ENCODE peak calls at places on chromosome X, in nine cellular contexts. A is stomach; M is lower leg skin; N is kidney epithelial cell; Y is CD4-positive, alpha-beta T cell; B is dorsolateral prefrontal cortex; R is gastrocnemius medialis; W is tibial artery; U is AG09319. F is an unnamed sample.

GRCh38 chrX:45196701-45197100 is 4.0 kb downstream of the DIPK2B start:
- DNase-seq in M (no peak), A (no peak), N (no peak), U (peak), R (no peak), B (no peak), W (no peak), Y (no peak), F (no peak)

GRCh38 chrX:33211356-33212254 is at the start of gene DMD:
- DNase-seq in A (no peak), M (no peak), B (peak), Y (no peak), N (peak), R (peak), W (peak), U (peak), F (peak)

GRCh38 chrX:107448625-107449468 is 605 bp upstream of the FRMPD3 start:
- DNase-seq in B (no peak), A (no peak), U (no peak), M (no peak), R (no peak), Y (no peak), W (no peak), N (no peak), F (peak)

GRCh38 chrX:71542411-71542810 is 9.5 kb downstream of the OGT start:
- DNase-seq in W (no peak), N (no peak), A (no peak), B (no peak), M (no peak), Y (no peak), U (no peak), R (no peak), F (no peak)

GRCh38 chrX:20515841-20516461 is 249.2 kb upstream of the RPS6KA3 start:
- DNase-seq in R (no peak), A (no peak), W (no peak), M (no peak), U (no peak), B (no peak), N (peak), Y (no peak), F (no peak)

GRCh38 chrX:40012800-40013682 is 84.7 kb downstream of the BCOR start:
- DNase-seq in U (no peak), M (peak), W (peak), A (peak), N (no peak), R (peak), B (peak), Y (no peak), F (peak)

GRCh38 chrX:136689441-136689840 is 41.5 kb downstream of the CD40LG start:
- DNase-seq in A (no peak), B (no peak), W (no peak), N (no peak), Y (no peak), R (no peak), U (no peak), M (no peak), F (no peak)

GRCh38 chrX:48025561-48025960 is 18.8 kb downstream of the SPACA5 start:
- DNase-seq in A (peak), Y (peak), M (no peak), U (no peak), N (no peak), B (no peak), R (no peak), W (no peak), F (peak)

GRCh38 chrX:129785160-129785947 is 5.6 kb downstream of the SASH3 start:
- DNase-seq in Y (no peak), W (no peak), U (no peak), R (no peak), M (no peak), B (no peak), N (no peak), A (no peak), F (no peak)

GRCh38 chrX:154002215-154002719 is 17.4 kb downstream of the IRAK1 start:
- DNase-seq in R (peak), B (no peak), N (peak), W (no peak), Y (no peak), M (no peak), U (peak), A (no peak), F (no peak)

GRCh38 chrX:54066841-54067240 is 22.6 kb upstream of the PHF8 start:
- DNase-seq in A (no peak), M (no peak), Y (no peak), U (peak), R (no peak), W (no peak), B (no peak), N (no peak), F (no peak)

GRCh38 chrX:24298191-24298590 is 15.7 kb downstream of the SUPT20HL2 start:
- DNase-seq in R (no peak), N (no peak), M (peak), U (no peak), A (no peak), W (no peak), B (no peak), Y (no peak), F (peak)

GRCh38 chrX:114134465-114134864 is 449.4 kb upstream of the HTR2C start:
- DNase-seq in B (no peak), M (no peak), R (no peak), N (no peak), W (no peak), A (no peak), Y (no peak), U (no peak), F (no peak)

GRCh38 chrX:103536732-103537131 is 17.4 kb upstream of the RAB40A start:
- DNase-seq in W (no peak), R (no peak), U (no peak), B (no peak), N (no peak), Y (no peak), A (no peak), M (no peak), F (no peak)

GRCh38 chrX:103538728-103539127 is 19.4 kb upstream of the RAB40A start:
- DNase-seq in N (no peak), R (no peak), B (no peak), A (no peak), Y (no peak), W (no peak), U (no peak), M (no peak), F (no peak)

GRCh38 chrX:103536071-103536470 is 16.8 kb upstream of the RAB40A start:
- DNase-seq in Y (no peak), U (no peak), M (no peak), A (no peak), R (no peak), B (no peak), W (no peak), N (no peak), F (no peak)

GRCh38 chrX:103539695-103540094 is 20.4 kb upstream of the RAB40A start:
- DNase-seq in W (no peak), A (no peak), M (no peak), B (no peak), U (no peak), N (no peak), R (no peak), Y (no peak), F (no peak)

DNA sequence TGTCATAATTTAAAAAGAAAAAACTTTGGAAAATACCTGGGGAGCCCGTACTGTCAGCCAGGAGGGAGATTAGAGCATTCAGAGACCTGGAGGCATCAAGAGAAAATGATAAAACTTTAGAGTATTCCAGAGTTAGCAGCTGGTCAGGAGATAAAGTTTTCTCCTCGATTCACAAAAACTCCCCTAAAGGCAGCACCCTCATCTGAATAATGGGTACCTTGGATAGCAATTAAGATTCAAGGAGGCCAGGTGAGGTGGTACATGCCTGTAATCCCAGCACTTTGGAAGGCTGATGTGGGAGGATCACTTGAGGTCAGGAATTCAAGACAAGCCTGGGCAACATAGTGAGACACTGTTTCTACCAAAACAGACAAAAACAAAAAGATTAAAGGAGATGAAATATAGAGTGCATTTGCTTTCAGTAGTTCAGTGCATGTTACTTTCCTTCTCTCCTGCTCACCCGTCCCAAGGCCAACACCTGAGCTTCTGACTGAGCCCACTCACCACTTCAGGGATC is 18.6 kb upstream of the RAB40A start:
- DNase-seq in B (no peak), A (no peak), U (no peak), Y (no peak), R (no peak), W (no peak), N (no peak), M (no peak), F (no peak)
- TF ChIP-seq CTCF in B (no peak), A (no peak), U (no peak), Y (no peak), R (no peak), W (no peak), N (no peak), M (no peak), F (no peak)

GRCh38 chrX:128517691-128518090 is 465.5 kb upstream of the ACTRT1 start:
- DNase-seq in A (no peak), M (no peak), W (no peak), Y (no peak), R (no peak), B (no peak), U (no peak), N (no peak), F (no peak)

DNA sequence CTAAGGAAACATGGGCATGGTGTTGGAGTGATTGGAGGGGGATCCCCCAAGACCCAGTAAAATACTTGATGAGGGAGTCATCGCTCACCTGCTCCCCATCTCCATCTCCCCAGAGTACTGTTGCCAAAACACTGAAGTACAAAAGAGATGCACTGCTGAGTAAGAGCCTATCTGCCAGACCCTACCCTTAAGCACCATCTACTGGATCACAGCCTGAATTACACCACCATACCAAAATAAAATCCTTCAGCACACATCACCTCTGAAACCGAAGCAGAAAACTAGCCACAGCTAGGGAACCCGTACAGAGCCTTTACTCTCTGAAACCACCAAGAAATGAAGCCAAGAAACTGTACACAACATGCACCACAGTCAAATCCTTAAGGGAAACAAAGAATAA is 466.3 kb upstream of the ACTRT1 start:
- DNase-seq in A (no peak), R (no peak), B (no peak), U (no peak), M (no peak), W (no peak), Y (no peak), N (no peak), F (no peak)
- TF ChIP-seq CTCF in A (no peak), R (no peak), B (no peak), U (no peak), M (no peak), W (no peak), Y (no peak), N (peak), F (peak)

GRCh38 chrX:84340981-84341380 is 153.0 kb upstream of the RPS6KA6 start:
- DNase-seq in W (no peak), U (no peak), A (no peak), Y (no peak), M (no peak), B (no peak), R (no peak), N (no peak), F (no peak)

GRCh38 chrX:84336646-84337045 is 148.6 kb upstream of the RPS6KA6 start:
- DNase-seq in Y (no peak), W (no peak), M (no peak), B (no peak), N (no peak), U (no peak), R (no peak), A (no peak), F (no peak)

GRCh38 chrX:84339507-84340364 is 151.7 kb upstream of the RPS6KA6 start:
- DNase-seq in B (no peak), U (no peak), M (no peak), R (no peak), N (no peak), A (no peak), Y (no peak), W (no peak), F (no peak)
- TF ChIP-seq CTCF in B (peak), U (peak), M (no peak), R (peak), N (peak), A (no peak), Y (no peak), W (peak), F (peak)

DNA sequence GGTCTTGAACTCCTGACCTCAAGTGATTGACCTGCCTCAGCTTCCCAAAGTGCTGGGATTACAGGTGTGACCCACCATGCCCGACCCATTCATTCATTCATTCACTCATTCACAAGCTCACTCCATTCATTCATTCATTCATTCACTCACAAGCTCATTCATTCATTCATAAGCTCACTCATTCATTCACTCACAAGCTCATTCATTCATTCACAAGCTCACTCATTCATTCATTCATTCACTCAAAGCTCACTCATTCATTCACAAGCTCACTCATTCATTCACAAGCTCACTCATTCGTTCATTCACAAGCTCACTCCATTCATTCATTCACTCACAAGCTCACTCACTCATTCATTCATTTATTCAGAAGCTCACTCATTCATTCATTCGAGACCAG is 198.6 kb downstream of the SHOX start:
- DNase-seq in U (no peak), Y (no peak), M (peak), N (no peak), B (no peak), A (no peak), W (no peak), R (no peak), F (no peak)
- TF ChIP-seq CTCF in U (no peak), Y (no peak), M (no peak), N (no peak), B (no peak), A (no peak), W (no peak), R (no peak), F (no peak)

GRCh38 chrX:120736989-120737388 is 107.1 kb upstream of the C1GALT1C1 start:
- DNase-seq in Y (no peak), N (no peak), R (no peak), M (no peak), U (no peak), B (no peak), W (no peak), A (no peak), F (no peak)
- TF ChIP-seq CTCF in Y (no peak), N (no peak), R (no peak), M (no peak), U (no peak), B (no peak), W (no peak), A (no peak), F (no peak)

DNA sequence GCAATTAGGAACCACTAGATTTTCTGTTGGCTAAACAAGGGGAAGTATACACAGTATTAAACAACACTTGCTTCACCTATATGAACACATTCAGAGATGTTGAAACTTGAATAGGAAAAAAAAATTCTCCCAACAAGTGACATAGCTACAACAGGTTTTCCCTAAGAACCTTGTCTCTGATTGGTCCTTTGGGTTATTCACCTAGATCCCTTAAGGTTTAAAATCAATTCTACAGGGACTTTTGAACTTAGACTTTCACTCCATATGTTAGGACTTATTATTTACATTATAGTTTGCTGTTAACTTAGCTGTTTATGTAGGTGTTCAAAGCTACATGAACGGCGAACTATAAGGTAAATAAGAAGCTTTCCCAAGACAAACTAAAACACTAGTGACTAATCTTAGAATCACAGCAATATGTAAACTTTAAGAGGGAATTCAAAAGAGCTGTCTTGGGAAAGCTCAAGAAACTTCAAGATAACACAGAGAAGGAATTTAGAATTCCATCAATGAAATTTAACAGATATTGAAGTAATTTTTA is 72.2 kb upstream of the ZXDB start:
- DNase-seq in U (no peak), N (no peak), W (no peak), B (no peak), A (no peak), R (no peak), M (no peak), Y (no peak), F (no peak)
- TF ChIP-seq CTCF in U (no peak), N (no peak), W (no peak), B (no peak), A (no peak), R (no peak), M (no peak), Y (no peak), F (no peak)

DNA sequence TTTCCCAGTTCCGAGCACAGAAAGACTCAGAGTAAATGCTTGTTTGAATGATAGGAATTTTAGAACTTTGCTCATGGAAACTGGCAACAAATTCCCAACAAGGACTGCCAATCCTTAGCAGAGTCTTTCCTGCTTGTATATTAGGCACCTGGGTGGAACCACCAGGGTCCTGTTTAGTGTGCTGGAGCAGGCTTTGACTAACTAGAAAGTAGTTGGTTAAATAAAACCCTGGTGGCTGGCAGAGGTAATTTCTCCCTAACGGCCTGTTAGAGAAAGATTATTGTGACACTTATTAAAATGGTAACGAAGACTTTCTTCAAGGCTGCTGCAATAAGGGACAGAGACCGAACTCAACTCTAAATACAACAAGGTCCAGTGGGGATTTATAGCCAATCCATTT is 103.6 kb upstream of the TEX13D start:
- DNase-seq in M (no peak), W (no peak), A (no peak), N (no peak), U (no peak), R (no peak), Y (no peak), B (no peak), F (no peak)
- TF ChIP-seq CTCF in M (no peak), W (no peak), A (no peak), N (no peak), U (no peak), R (no peak), Y (no peak), B (no peak), F (no peak)

GRCh38 chrX:34341814-34342213 is 209.7 kb upstream of the FAM47A start:
- DNase-seq in Y (no peak), U (no peak), M (no peak), W (no peak), A (no peak), B (no peak), N (no peak), R (no peak), F (peak)

GRCh38 chrX:34338046-34338445 is 205.9 kb upstream of the FAM47A start:
- DNase-seq in A (no peak), Y (no peak), W (no peak), R (no peak), N (no peak), B (no peak), M (no peak), U (no peak), F (no peak)

GRCh38 chrX:34343001-34343400 is 210.9 kb upstream of the FAM47A start:
- DNase-seq in U (no peak), A (no peak), N (no peak), B (no peak), Y (no peak), W (no peak), R (no peak), M (no peak), F (no peak)

GRCh38 chrX:34341258-34341657 is 209.1 kb upstream of the FAM47A start:
- DNase-seq in W (no peak), Y (no peak), A (no peak), B (no peak), U (no peak), R (no peak), N (no peak), M (no peak), F (no peak)
- TF ChIP-seq CTCF in W (no peak), Y (no peak), A (no peak), B (no peak), U (no peak), R (no peak), N (peak), M (no peak), F (peak)

DNA sequence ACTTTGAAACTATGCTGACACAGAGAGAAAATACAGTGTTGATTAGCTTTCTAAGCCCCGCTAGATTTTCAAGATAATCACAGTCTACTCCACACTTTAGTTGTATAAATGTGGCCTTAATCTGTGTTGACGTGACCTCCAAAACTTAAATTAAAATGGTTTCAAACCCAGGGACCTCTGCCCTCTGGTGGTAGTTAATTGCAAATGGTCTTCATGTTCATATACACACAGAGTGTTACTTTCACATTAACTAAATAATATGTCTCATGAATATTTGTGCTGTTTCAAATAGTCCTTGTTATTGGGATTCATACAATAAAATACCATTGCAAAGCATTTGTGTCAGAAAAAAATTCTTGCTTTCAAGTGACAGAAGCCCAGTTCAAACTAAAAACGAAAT is 64.3 kb downstream of the TASL start:
- DNase-seq in U (no peak), R (no peak), W (no peak), A (no peak), M (no peak), B (no peak), N (no peak), Y (no peak), F (no peak)
- TF ChIP-seq CTCF in U (peak), R (peak), W (no peak), A (no peak), M (no peak), B (peak), N (peak), Y (no peak), F (peak)